ENCODE peak calls at places on chromosomes 1 and 21, in six cellular contexts. One of them, this sample, is unnamed.

GRCh38 chr1:55146781-55147180 is 68.4 kb downstream of the USP24 start:
- DNase-seq in H1: no peak
- DNase-seq in K562: peak; percentile 41
- DNase-seq in HepG2: no peak
- DNase-seq in GM12892: no peak
- DNase-seq in GM12878: no peak
- DNase-seq in this sample: no peak

GRCh38 chr1:42941640-42942330 is 16.9 kb downstream of the SLC2A1 start:
- DNase-seq in H1: no peak
- DNase-seq in K562: peak; percentile 72
- DNase-seq in HepG2: no peak
- DNase-seq in GM12892: no peak
- DNase-seq in GM12878: no peak
- DNase-seq in this sample: no peak

GRCh38 chr1:60281360-60281932 is 207.9 kb upstream of the C1orf87 start:
- DNase-seq in H1: peak; percentile 61
- DNase-seq in K562: peak; percentile 16
- DNase-seq in HepG2: peak; percentile 52
- DNase-seq in GM12892: peak; percentile 5
- DNase-seq in GM12878: peak; percentile 1
- DNase-seq in this sample: peak; percentile 37

GRCh38 chr1:19400875-19401854 is 84.2 kb downstream of the CAPZB start:
- DNase-seq in H1: no peak
- DNase-seq in K562: no peak
- DNase-seq in HepG2: no peak
- DNase-seq in GM12892: no peak
- DNase-seq in GM12878: no peak
- DNase-seq in this sample: no peak

GRCh38 chr1:219805191-219805590 is 123.2 kb downstream of the SLC30A10 start:
- DNase-seq in H1: no peak
- DNase-seq in K562: no peak
- DNase-seq in HepG2: no peak
- DNase-seq in GM12892: no peak
- DNase-seq in GM12878: no peak
- DNase-seq in this sample: no peak

GRCh38 chr1:107820797-107821196 is 144.2 kb downstream of the VAV3 start:
- DNase-seq in H1: no peak
- DNase-seq in K562: no peak
- DNase-seq in HepG2: no peak
- DNase-seq in GM12892: no peak
- DNase-seq in GM12878: no peak
- DNase-seq in this sample: no peak

GRCh38 chr1:2375923-2376260 is 15.5 kb downstream of the MORN1 start:
- DNase-seq in H1: no peak
- DNase-seq in K562: no peak
- DNase-seq in HepG2: no peak
- DNase-seq in GM12892: no peak
- DNase-seq in GM12878: no peak
- DNase-seq in this sample: no peak

GRCh38 chr1:168717906-168718891 is 10.8 kb downstream of the DPT start:
- DNase-seq in H1: no peak
- DNase-seq in K562: no peak
- DNase-seq in HepG2: no peak
- DNase-seq in GM12892: no peak
- DNase-seq in GM12878: no peak
- DNase-seq in this sample: no peak

GRCh38 chr1:65417729-65418128 is 2.7 kb upstream of the LEPR start:
- DNase-seq in H1: no peak
- DNase-seq in K562: no peak
- DNase-seq in HepG2: no peak
- DNase-seq in GM12892: no peak
- DNase-seq in GM12878: no peak
- DNase-seq in this sample: no peak

GRCh38 chr1:246416261-246416660 is 90.8 kb downstream of the SMYD3 start:
- DNase-seq in H1: no peak
- DNase-seq in K562: no peak
- DNase-seq in HepG2: no peak
- DNase-seq in GM12892: no peak
- DNase-seq in GM12878: no peak
- DNase-seq in this sample: no peak

GRCh38 chr1:31670583-31670944 is 25.9 kb upstream of the PEF1 start:
- DNase-seq in H1: no peak
- DNase-seq in K562: no peak
- DNase-seq in HepG2: no peak
- DNase-seq in GM12892: no peak
- DNase-seq in GM12878: no peak
- DNase-seq in this sample: no peak

GRCh38 chr1:31669433-31669785 is 24.7 kb upstream of the PEF1 start:
- DNase-seq in H1: no peak
- DNase-seq in K562: no peak
- DNase-seq in HepG2: no peak
- DNase-seq in GM12892: no peak
- DNase-seq in GM12878: no peak
- DNase-seq in this sample: no peak

GRCh38 chr1:31668303-31668883 is 23.7 kb upstream of the PEF1 start:
- DNase-seq in H1: no peak
- DNase-seq in K562: no peak
- DNase-seq in HepG2: no peak
- DNase-seq in GM12892: no peak
- DNase-seq in GM12878: no peak
- DNase-seq in this sample: no peak

GRCh38 chr1:31671147-31671546 is 26.5 kb upstream of the PEF1 start:
- DNase-seq in H1: no peak
- DNase-seq in K562: no peak
- DNase-seq in HepG2: no peak
- DNase-seq in GM12892: no peak
- DNase-seq in GM12878: no peak
- DNase-seq in this sample: no peak

GRCh38 chr1:31669786-31670582 is 25.3 kb upstream of the PEF1 start:
- DNase-seq in H1: no peak
- DNase-seq in K562: peak; percentile 39
- DNase-seq in HepG2: no peak
- DNase-seq in GM12892: no peak
- DNase-seq in GM12878: no peak
- DNase-seq in this sample: no peak
- TF ChIP-seq POLR2A in H1: no peak
- TF ChIP-seq POLR2A in K562: no peak
- TF ChIP-seq POLR2A in HepG2: no peak
- TF ChIP-seq POLR2A in GM12892: no peak
- TF ChIP-seq POLR2A in GM12878: no peak
- TF ChIP-seq POLR2A in this sample: no peak

DNA sequence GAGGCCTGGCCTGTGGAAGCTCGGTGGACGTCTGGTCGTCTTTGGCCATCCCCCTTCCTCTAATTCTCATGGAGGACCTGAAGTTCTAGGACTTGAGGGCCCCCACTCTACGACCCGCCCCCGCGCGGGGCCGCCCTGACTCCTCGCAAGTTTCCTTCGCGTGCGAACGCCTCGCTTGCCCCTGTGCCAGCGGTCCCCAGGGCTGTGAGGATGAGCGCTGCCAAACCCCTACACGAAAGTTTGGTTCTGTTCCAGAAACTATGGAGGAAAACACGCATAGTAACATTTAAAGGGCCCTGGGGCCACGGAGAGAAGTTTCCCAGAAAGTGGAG is 294 bp upstream of the GNG12 start:
- DNase-seq in H1: no peak
- DNase-seq in K562: no peak
- DNase-seq in HepG2: no peak
- DNase-seq in GM12892: no peak
- DNase-seq in GM12878: no peak
- DNase-seq in this sample: no peak
- TF ChIP-seq TAF1 in H1: no peak
- TF ChIP-seq TAF1 in K562: no peak
- TF ChIP-seq TAF1 in HepG2: no peak
- TF ChIP-seq TAF1 in GM12892: no peak
- TF ChIP-seq TAF1 in GM12878: no peak
- TF ChIP-seq TAF1 in this sample: no peak

DNA sequence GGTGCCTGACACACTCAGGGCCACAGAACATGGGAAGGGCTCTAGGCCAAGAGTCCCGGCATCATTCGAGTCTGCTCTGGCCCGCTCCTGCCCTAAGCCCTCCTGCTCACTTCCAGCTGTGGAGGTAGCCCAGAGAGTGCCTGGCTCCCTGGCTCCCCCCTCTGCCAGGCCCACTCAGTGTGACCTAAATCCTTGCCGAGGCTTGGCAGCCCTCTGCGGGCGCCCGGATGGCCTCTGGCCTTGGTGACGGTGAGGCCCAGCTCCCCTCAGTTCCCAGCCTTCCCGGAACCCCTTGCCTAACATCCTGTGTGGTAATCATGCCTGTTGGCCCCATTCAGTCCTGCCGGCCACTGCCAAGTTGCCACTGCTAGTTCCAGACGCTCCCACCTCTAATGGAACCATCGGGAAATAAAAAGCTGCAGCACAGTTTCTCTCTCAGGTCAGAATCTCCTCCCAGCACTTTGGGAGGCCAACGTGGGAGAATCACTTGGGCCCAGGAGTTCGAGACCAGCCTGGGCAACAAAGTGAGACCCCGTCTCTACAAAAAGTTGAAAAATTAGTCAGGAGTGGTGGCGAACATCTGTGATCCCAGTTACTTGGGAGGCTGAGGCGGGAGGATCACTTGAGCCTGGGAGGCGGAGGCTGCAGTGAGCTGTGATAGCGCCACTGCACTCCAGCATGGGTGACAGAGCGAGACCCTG is 1.2 kb upstream of the H6PD start:
- DNase-seq in H1: no peak
- DNase-seq in K562: no peak
- DNase-seq in HepG2: peak; percentile 92
- DNase-seq in GM12892: no peak
- DNase-seq in GM12878: no peak
- DNase-seq in this sample: no peak
- TF ChIP-seq POLR2A in H1: no peak
- TF ChIP-seq POLR2A in K562: no peak
- TF ChIP-seq POLR2A in HepG2: peak; percentile 61
- TF ChIP-seq POLR2A in GM12892: no peak
- TF ChIP-seq POLR2A in GM12878: no peak
- TF ChIP-seq POLR2A in this sample: no peak

GRCh38 chr1:118159578-118159977 is 25.4 kb downstream of the SPAG17 start:
- DNase-seq in H1: no peak
- DNase-seq in K562: no peak
- DNase-seq in HepG2: no peak
- DNase-seq in GM12892: no peak
- DNase-seq in GM12878: no peak
- DNase-seq in this sample: no peak
- TF ChIP-seq TAF1 in H1: no peak
- TF ChIP-seq TAF1 in K562: no peak
- TF ChIP-seq TAF1 in HepG2: no peak
- TF ChIP-seq TAF1 in GM12892: no peak
- TF ChIP-seq TAF1 in GM12878: no peak
- TF ChIP-seq TAF1 in this sample: no peak

GRCh38 chr21:29196021-29196663 is 65.7 kb downstream of the MAP3K7CL start:
- DNase-seq in H1: no peak
- DNase-seq in K562: peak; percentile 64
- DNase-seq in HepG2: peak; percentile 70
- DNase-seq in GM12892: peak; percentile 40
- DNase-seq in GM12878: peak; percentile 90
- DNase-seq in this sample: peak; percentile 46

GRCh38 chr21:29193907-29194306 is 63.5 kb downstream of the MAP3K7CL start:
- DNase-seq in H1: no peak
- DNase-seq in K562: no peak
- DNase-seq in HepG2: peak; percentile 59
- DNase-seq in GM12892: no peak
- DNase-seq in GM12878: no peak
- DNase-seq in this sample: no peak

GRCh38 chr21:29194847-29195246 is 64.4 kb downstream of the MAP3K7CL start:
- DNase-seq in H1: no peak
- DNase-seq in K562: no peak
- DNase-seq in HepG2: peak; percentile 25
- DNase-seq in GM12892: no peak
- DNase-seq in GM12878: no peak
- DNase-seq in this sample: no peak

GRCh38 chr21:29194342-29194741 is 63.9 kb downstream of the MAP3K7CL start:
- DNase-seq in H1: no peak
- DNase-seq in K562: no peak
- DNase-seq in HepG2: peak; percentile 73
- DNase-seq in GM12892: no peak
- DNase-seq in GM12878: no peak
- DNase-seq in this sample: no peak

GRCh38 chr21:29196664-29197052 is 66.2 kb downstream of the MAP3K7CL start:
- DNase-seq in H1: no peak
- DNase-seq in K562: no peak
- DNase-seq in HepG2: no peak
- DNase-seq in GM12892: no peak
- DNase-seq in GM12878: no peak
- DNase-seq in this sample: no peak
- TF ChIP-seq POLR2A in H1: no peak
- TF ChIP-seq POLR2A in K562: no peak
- TF ChIP-seq POLR2A in HepG2: no peak
- TF ChIP-seq POLR2A in GM12892: no peak
- TF ChIP-seq POLR2A in GM12878: no peak
- TF ChIP-seq POLR2A in this sample: no peak

GRCh38 chr1:41900611-41901444 is 17.9 kb downstream of the HIVEP3 start:
- DNase-seq in H1: no peak
- DNase-seq in K562: no peak
- DNase-seq in HepG2: no peak
- DNase-seq in GM12892: no peak
- DNase-seq in GM12878: no peak
- DNase-seq in this sample: no peak
- TF ChIP-seq TAF1 in H1: no peak
- TF ChIP-seq TAF1 in K562: no peak
- TF ChIP-seq TAF1 in HepG2: no peak
- TF ChIP-seq TAF1 in GM12892: no peak
- TF ChIP-seq TAF1 in GM12878: no peak
- TF ChIP-seq TAF1 in this sample: no peak

GRCh38 chr1:114780344-114781226 is at the start of gene SIKE1:
- DNase-seq in H1: peak; percentile 89
- DNase-seq in K562: peak; percentile 84
- DNase-seq in HepG2: peak; percentile 85
- DNase-seq in GM12892: peak; percentile 77
- DNase-seq in GM12878: peak; percentile 80
- DNase-seq in this sample: peak; percentile 79
- TF ChIP-seq POLR2A in H1: no peak
- TF ChIP-seq POLR2A in K562: peak; percentile 99
- TF ChIP-seq POLR2A in HepG2: peak; percentile 94
- TF ChIP-seq POLR2A in GM12892: peak; percentile 98
- TF ChIP-seq POLR2A in GM12878: peak; percentile 99
- TF ChIP-seq POLR2A in this sample: peak; percentile 98

GRCh38 chr1:119782541-119783338 is 14.0 kb upstream of the HMGCS2 start:
- DNase-seq in H1: peak; percentile 35
- DNase-seq in K562: no peak
- DNase-seq in HepG2: no peak
- DNase-seq in GM12892: no peak
- DNase-seq in GM12878: no peak
- DNase-seq in this sample: no peak
- TF ChIP-seq TAF1 in H1: no peak
- TF ChIP-seq TAF1 in K562: no peak
- TF ChIP-seq TAF1 in HepG2: no peak
- TF ChIP-seq TAF1 in GM12892: no peak
- TF ChIP-seq TAF1 in GM12878: no peak
- TF ChIP-seq TAF1 in this sample: no peak